ENCODE peak calls at places on chromosomes 1 and 21, in eight cellular contexts. G is GM23338, F is dorsolateral prefrontal cortex, A is pancreas, W is epithelial cell of esophagus, K is brain microvascular endothelial cell, B is lower leg skin, H is astrocyte. P is an unnamed sample.

GRCh38 chr1:10941891-10942541 is 70.4 kb upstream of the TARDBP start:
- DNase-seq in G (peak), F (no peak), A (peak), W (peak), K (peak), B (no peak), H (no peak), P (no peak)

GRCh38 chr1:183879966-183880365 is 75.0 kb downstream of the RGL1 start:
- DNase-seq in G (no peak), F (no peak), A (no peak), W (no peak), K (no peak), B (no peak), H (no peak), P (no peak)

GRCh38 chr1:27575861-27576331 is 28.0 kb downstream of the AHDC1 start:
- DNase-seq in G (peak), F (no peak), A (peak), W (peak), K (no peak), B (no peak), H (no peak), P (no peak)

GRCh38 chr1:226001852-226002666 is 2.9 kb upstream of the SDE2 start:
- DNase-seq in G (no peak), F (no peak), A (peak), W (no peak), K (peak), B (peak), H (no peak), P (peak)

GRCh38 chr21:24420694-24421093 is 1186.6 kb downstream of the MRPL39 start:
- DNase-seq in G (no peak), F (no peak), A (no peak), W (no peak), K (no peak), B (no peak), H (no peak), P (no peak)

GRCh38 chr1:2336499-2336898 is 54.9 kb downstream of the MORN1 start:
- DNase-seq in G (no peak), F (no peak), A (no peak), W (no peak), K (no peak), B (no peak), H (no peak), P (no peak)

GRCh38 chr1:246434335-246434734 is 72.7 kb downstream of the SMYD3 start:
- DNase-seq in G (no peak), F (no peak), A (no peak), W (no peak), K (no peak), B (no peak), H (no peak), P (no peak)

GRCh38 chr1:62299426-62300200 is 19.6 kb downstream of the KANK4 start:
- DNase-seq in G (no peak), F (peak), A (peak), W (no peak), K (no peak), B (no peak), H (peak), P (no peak)

GRCh38 chr1:80218112-80218511 is 1211.6 kb upstream of the ADGRL4 start:
- DNase-seq in G (peak), F (no peak), A (no peak), W (peak), K (peak), B (no peak), H (peak), P (peak)

GRCh38 chr1:166354411-166354810 is 187.6 kb upstream of the FAM78B start:
- DNase-seq in G (peak), F (no peak), A (no peak), W (no peak), K (no peak), B (no peak), H (no peak), P (no peak)

GRCh38 chr1:180857947-180858768 is 54.5 kb upstream of the KIAA1614 start:
- DNase-seq in G (no peak), F (no peak), A (no peak), W (no peak), K (no peak), B (no peak), H (no peak), P (no peak)

GRCh38 chr21:32184485-32184884 is 94.4 kb downstream of the MIS18A start:
- DNase-seq in G (peak), F (no peak), A (no peak), W (no peak), K (no peak), B (no peak), H (no peak), P (no peak)

GRCh38 chr1:14142397-14143095 is 442.6 kb downstream of the PRDM2 start:
- DNase-seq in G (no peak), F (no peak), A (no peak), W (no peak), K (no peak), B (no peak), H (peak), P (peak)

GRCh38 chr1:26302733-26303405 is 3.6 kb downstream of the UBXN11 start:
- DNase-seq in G (peak), F (no peak), A (no peak), W (peak), K (peak), B (no peak), H (peak), P (no peak)

GRCh38 chr1:165851034-165851658 is 23.7 kb downstream of the UCK2 start:
- DNase-seq in G (no peak), F (no peak), A (no peak), W (peak), K (peak), B (no peak), H (peak), P (no peak)

GRCh38 chr1:1872329-1872994 is 18.4 kb downstream of the GNB1 start:
- DNase-seq in G (no peak), F (no peak), A (no peak), W (no peak), K (no peak), B (no peak), H (no peak), P (no peak)

GRCh38 chr1:116242741-116243140 is 130.3 kb upstream of the ATP1A1 start:
- DNase-seq in G (no peak), F (no peak), A (peak), W (no peak), K (no peak), B (no peak), H (no peak), P (peak)

GRCh38 chr1:202616355-202616910 is 93.8 kb downstream of the SYT2 start:
- DNase-seq in G (no peak), F (no peak), A (no peak), W (no peak), K (no peak), B (no peak), H (no peak), P (no peak)

GRCh38 chr1:202619528-202619927 is 90.7 kb downstream of the SYT2 start:
- DNase-seq in G (no peak), F (no peak), A (no peak), W (no peak), K (no peak), B (no peak), H (no peak), P (no peak)

GRCh38 chr1:202618387-202619022 is 91.7 kb downstream of the SYT2 start:
- DNase-seq in G (no peak), F (no peak), A (no peak), W (peak), K (peak), B (no peak), H (peak), P (no peak)

GRCh38 chr1:202613571-202613970 is 96.7 kb downstream of the SYT2 start:
- DNase-seq in G (no peak), F (no peak), A (no peak), W (no peak), K (no peak), B (no peak), H (no peak), P (no peak)

DNA sequence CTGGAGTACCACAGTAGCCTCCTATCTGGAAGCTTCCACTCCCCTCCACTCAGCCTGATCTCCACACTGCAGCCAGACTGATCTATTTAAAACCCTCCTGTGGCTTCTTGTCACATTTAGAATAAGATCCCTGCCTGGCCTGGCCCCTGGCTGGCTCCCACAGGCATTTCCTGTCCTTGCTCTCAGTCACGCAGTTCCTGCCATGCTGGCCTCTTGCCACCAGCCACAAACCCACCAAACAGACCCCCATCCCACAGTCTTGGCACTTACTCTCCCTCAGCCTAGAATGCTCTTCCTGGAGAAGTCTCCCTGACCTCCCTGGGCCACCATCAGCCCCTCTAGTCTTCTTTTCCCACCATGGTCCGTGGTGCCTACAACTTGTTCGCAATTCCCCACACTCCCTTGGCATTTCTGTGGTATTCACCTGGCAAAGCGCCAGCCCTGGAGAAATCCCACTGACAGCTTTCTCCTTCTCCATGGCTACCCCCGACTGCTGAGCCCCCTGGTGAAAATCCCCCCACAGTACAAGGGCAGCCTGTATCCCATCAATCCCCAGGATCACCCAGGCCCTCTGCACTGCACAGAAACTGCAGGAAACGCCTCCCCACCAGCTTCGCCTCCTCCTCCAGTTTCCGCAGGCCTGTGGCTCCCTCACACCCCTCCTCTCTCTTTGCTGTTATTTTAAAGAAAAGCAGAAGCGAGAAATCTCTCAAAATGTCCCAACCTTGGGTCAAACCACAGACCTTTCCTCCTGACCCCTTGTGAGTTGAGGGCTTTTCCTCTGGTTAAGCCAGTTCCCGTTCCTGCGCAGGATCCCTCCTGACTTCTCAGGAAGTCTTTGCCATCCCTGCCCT is 94.5 kb downstream of the SYT2 start:
- DNase-seq in G (no peak), F (peak), A (no peak), W (no peak), K (peak), B (no peak), H (peak), P (no peak)
- H3K4me3 ChIP-seq in G (no peak), F (no peak), A (no peak), W (no peak), K (no peak), B (no peak), H (no peak), P (no peak)

GRCh38 chr1:36088577-36089392 is at the start of gene ADPRS:
- DNase-seq in G (peak), F (peak), A (peak), W (peak), K (peak), B (peak), H (peak), P (peak)

GRCh38 chr1:36086529-36087232 is 2.0 kb upstream of the ADPRS start:
- DNase-seq in G (no peak), F (no peak), A (no peak), W (no peak), K (no peak), B (no peak), H (no peak), P (no peak)

GRCh38 chr1:36085686-36086526 is 2.0 kb downstream of the TEKT2 start:
- DNase-seq in G (no peak), F (no peak), A (no peak), W (no peak), K (no peak), B (no peak), H (no peak), P (no peak)

GRCh38 chr1:36088265-36088576 is 471 bp upstream of the ADPRS start:
- DNase-seq in G (no peak), F (no peak), A (no peak), W (no peak), K (no peak), B (no peak), H (no peak), P (no peak)

DNA sequence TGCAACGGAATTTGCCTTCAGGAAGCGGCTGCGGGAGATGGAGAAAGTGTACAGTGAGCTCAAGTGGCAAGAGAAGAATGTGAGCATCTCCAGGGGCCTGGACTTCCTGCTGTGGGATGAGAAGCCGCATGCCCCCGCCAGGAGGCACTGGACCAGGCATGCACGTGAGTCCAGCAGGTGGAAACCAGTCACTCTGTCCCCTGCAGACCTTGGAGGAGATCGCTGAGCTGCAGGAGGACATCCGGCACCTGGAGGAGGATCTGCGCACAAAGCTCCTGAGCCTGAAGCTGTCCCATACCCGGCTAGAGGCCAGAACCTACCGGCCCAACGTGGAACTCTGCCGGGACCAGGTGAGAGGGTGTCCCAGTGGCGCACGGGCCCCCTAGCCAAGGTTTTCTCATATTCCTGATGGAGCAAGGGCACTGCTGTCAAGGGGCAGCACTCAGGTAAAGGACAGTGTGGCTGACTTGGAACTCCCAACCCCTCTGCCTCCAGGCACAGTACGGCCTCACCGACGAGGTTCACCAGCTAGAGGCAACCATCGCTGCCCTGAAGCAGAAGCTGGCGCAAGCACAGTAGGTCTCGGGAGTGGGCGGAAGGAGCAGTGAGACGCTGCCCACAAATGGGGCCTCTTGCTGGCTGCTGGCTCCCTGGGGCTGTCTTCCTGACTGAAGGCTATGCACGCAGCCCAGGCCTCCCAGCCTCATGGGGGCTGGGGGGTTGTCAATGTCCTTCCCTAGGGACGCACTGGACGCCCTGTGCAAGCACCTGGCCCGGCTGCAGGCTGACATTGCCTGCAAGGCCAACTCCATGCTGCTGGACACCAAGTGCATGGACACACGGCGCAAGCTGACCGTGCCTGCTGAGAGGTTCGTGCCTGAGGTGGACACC is 1.2 kb upstream of the ADPRS start:
- DNase-seq in G (no peak), F (no peak), A (no peak), W (no peak), K (no peak), B (no peak), H (no peak), P (no peak)
- TF ChIP-seq CTCF in G (no peak), F (no peak), A (no peak), W (no peak), K (no peak), B (no peak), H (no peak), P (no peak)

GRCh38 chr1:30801826-30802198 is 44.2 kb upstream of the LAPTM5 start:
- DNase-seq in G (peak), F (peak), A (peak), W (peak), K (peak), B (peak), H (no peak), P (no peak)
- H3K4me3 ChIP-seq in G (peak), F (peak), A (no peak), W (no peak), K (no peak), B (no peak), H (no peak), P (no peak)

GRCh38 chr1:204445860-204446412 is 34.3 kb upstream of the PPP1R15B start:
- DNase-seq in G (peak), F (no peak), A (peak), W (no peak), K (peak), B (no peak), H (no peak), P (no peak)
- TF ChIP-seq CTCF in G (peak), F (no peak), A (no peak), W (peak), K (peak), B (no peak), H (no peak), P (peak)

DNA sequence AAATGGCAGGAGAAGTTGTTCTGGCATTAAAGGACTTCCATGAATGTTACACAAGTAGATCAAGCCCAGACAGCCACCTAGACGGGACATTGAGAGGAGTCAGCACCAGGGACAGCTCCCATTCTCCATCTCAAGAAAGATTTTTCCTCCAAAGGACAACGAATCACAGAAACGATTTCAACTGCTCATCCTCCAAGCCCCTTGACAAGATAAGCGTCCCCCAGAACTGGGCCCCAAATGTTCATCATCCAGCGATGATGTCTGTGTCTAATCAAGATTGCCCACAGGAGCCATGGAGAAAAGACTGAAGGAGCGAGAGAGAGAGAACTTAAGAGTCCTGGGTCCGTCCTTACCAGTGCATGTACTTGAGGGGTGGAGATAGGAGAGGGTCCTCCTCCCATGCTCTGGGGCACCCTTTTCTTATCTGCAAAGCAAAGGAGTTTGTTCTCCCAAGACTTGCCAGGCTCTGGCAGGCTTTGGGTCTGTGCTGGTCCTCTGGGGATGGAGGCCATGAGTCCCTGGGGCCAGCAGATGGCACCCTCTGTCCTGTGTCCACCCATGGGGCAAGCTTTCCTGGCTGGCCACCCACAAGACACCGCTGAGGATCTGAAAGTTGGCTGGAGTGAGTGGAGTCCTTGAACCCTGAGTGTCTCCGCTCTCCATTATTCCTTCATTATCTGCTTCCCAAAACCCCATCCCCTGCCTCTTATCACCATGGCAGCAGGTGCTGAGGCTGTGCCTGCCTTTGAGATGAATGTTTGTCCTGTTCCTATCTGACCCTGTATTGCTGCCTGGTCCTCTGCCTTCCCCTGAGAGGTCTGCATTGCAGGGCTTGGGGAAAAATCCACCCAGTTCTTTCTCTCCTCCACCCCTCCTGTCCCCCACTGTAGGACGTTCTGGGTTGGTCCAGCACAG is 164.6 kb downstream of the ACTL8 start:
- DNase-seq in G (peak), F (peak), A (no peak), W (peak), K (peak), B (no peak), H (peak), P (no peak)
- H3K4me3 ChIP-seq in G (no peak), F (no peak), A (no peak), W (no peak), K (no peak), B (no peak), H (no peak), P (no peak)

GRCh38 chr1:223012176-223012788 is 130.8 kb downstream of the TLR5 start:
- DNase-seq in G (no peak), F (no peak), A (no peak), W (no peak), K (no peak), B (no peak), H (no peak), P (no peak)
- TF ChIP-seq CTCF in G (no peak), F (no peak), A (no peak), W (no peak), K (no peak), B (no peak), H (no peak), P (no peak)

P was measured in LNCaP clone FGC.